ENCODE peak calls at places on chromosome 14, in five cellular contexts. L, M, P, S and D are unnamed samples.

GRCh38 chr14:71720978-71721624 is 211.1 kb upstream of the RGS6 start:
- DNase-seq in L (no peak), M (peak; percentile 60), P (no peak), S (no peak), D (no peak)

GRCh38 chr14:68283378-68284123 is 464.0 kb downstream of the RAD51B start:
- DNase-seq in L (no peak), M (peak; percentile 29), P (no peak), S (no peak), D (peak; percentile 93)

GRCh38 chr14:77590845-77591506 is 25.5 kb downstream of the SPTLC2 start:
- DNase-seq in L (no peak), M (no peak), P (no peak), S (no peak), D (no peak)

GRCh38 chr14:104816678-104816945 is 15.7 kb downstream of the ZBTB42 start:
- DNase-seq in L (no peak), M (no peak), P (no peak), S (no peak), D (no peak)

GRCh38 chr14:76654573-76654955 is 106.7 kb upstream of the VASH1 start:
- DNase-seq in L (no peak), M (no peak), P (no peak), S (no peak), D (no peak)

GRCh38 chr14:54747616-54748015 is 155.0 kb downstream of the GCH1 start:
- DNase-seq in L (no peak), M (no peak), P (no peak), S (no peak), D (no peak)

GRCh38 chr14:80523518-80524117 is 312.3 kb upstream of the DIO2 start:
- DNase-seq in L (no peak), M (no peak), P (no peak), S (no peak), D (no peak)

GRCh38 chr14:48125654-48126053 is 450.2 kb upstream of the MDGA2 start:
- DNase-seq in L (no peak), M (no peak), P (no peak), S (no peak), D (no peak)

GRCh38 chr14:85319998-85320397 is 209.9 kb upstream of the FLRT2 start:
- DNase-seq in L (no peak), M (no peak), P (no peak), S (no peak), D (no peak)

GRCh38 chr14:63323148-63323547 is 4.4 kb upstream of the GPHB5 start:
- DNase-seq in L (no peak), M (no peak), P (no peak), S (no peak), D (no peak)

GRCh38 chr14:103288076-103288766 is 45.8 kb upstream of the EIF5 start:
- DNase-seq in L (no peak), M (no peak), P (no peak), S (no peak), D (no peak)

GRCh38 chr14:55297611-55298323 is 26.5 kb downstream of the FBXO34 start:
- DNase-seq in L (peak; percentile 72), M (no peak), P (no peak), S (no peak), D (peak; percentile 71)

GRCh38 chr14:100660498-100661339 is 66.0 kb upstream of the DLK1 start:
- DNase-seq in L (no peak), M (peak; percentile 78), P (no peak), S (no peak), D (no peak)

GRCh38 chr14:39807271-39807670 is 375.0 kb upstream of the FBXO33 start:
- DNase-seq in L (no peak), M (no peak), P (no peak), S (no peak), D (no peak)

GRCh38 chr14:23122086-23122485 is 3.0 kb upstream of the CEBPE start:
- DNase-seq in L (no peak), M (no peak), P (no peak), S (no peak), D (no peak)

GRCh38 chr14:64704743-64705405 is 650 bp downstream of the PLEKHG3 start:
- DNase-seq in L (peak; percentile 57), M (no peak), P (peak; percentile 42), S (no peak), D (peak; percentile 72)

GRCh38 chr14:65864993-65865392 is 452.5 kb downstream of the FUT8 start:
- DNase-seq in L (no peak), M (no peak), P (no peak), S (no peak), D (no peak)

GRCh38 chr14:58625438-58625837 is 12.3 kb upstream of the DACT1 start:
- DNase-seq in L (no peak), M (no peak), P (no peak), S (no peak), D (no peak)

GRCh38 chr14:58628381-58628780 is 9.4 kb upstream of the DACT1 start:
- DNase-seq in L (no peak), M (no peak), P (no peak), S (no peak), D (no peak)

GRCh38 chr14:58631720-58632119 is 6.0 kb upstream of the DACT1 start:
- DNase-seq in L (no peak), M (no peak), P (no peak), S (no peak), D (no peak)

GRCh38 chr14:58626441-58626840 is 11.3 kb upstream of the DACT1 start:
- DNase-seq in L (no peak), M (no peak), P (no peak), S (no peak), D (no peak)

DNA sequence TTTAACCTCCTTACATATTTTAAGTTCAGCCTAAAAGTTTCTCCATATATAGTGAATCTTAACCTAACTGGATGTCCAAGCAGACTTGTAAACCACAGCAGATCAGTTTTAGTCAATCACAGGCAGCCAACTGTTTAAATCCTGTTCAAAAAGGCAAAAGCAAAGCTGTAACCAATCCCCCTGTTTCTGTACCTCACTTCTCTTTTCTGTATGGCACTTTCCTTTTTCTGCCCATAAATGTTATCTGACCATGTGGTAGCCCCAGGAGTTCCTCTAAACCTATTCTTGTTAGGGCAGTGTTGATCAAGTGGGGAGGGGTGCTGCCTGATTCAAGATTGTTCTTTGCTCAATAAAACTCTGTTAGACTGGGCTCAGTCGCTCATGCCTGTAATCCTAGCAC is 8.5 kb upstream of the DACT1 start:
- DNase-seq in L (no peak), M (no peak), P (no peak), S (no peak), D (no peak)
- TF ChIP-seq POLR2A in L (no peak), M (no peak), P (no peak), S (no peak), D (no peak)

GRCh38 chr14:21514341-21514740 is 3.2 kb upstream of the METTL3 start:
- DNase-seq in L (no peak), M (no peak), P (no peak), S (no peak), D (no peak)

GRCh38 chr14:21506557-21506956 is 4.6 kb downstream of the METTL3 start:
- DNase-seq in L (no peak), M (no peak), P (no peak), S (no peak), D (no peak)

GRCh38 chr14:21505009-21505553 is 6.1 kb downstream of the METTL3 start:
- DNase-seq in L (no peak), M (no peak), P (no peak), S (no peak), D (no peak)

GRCh38 chr14:21509432-21510143 is 1.6 kb downstream of the METTL3 start:
- DNase-seq in L (no peak), M (no peak), P (no peak), S (no peak), D (no peak)

DNA sequence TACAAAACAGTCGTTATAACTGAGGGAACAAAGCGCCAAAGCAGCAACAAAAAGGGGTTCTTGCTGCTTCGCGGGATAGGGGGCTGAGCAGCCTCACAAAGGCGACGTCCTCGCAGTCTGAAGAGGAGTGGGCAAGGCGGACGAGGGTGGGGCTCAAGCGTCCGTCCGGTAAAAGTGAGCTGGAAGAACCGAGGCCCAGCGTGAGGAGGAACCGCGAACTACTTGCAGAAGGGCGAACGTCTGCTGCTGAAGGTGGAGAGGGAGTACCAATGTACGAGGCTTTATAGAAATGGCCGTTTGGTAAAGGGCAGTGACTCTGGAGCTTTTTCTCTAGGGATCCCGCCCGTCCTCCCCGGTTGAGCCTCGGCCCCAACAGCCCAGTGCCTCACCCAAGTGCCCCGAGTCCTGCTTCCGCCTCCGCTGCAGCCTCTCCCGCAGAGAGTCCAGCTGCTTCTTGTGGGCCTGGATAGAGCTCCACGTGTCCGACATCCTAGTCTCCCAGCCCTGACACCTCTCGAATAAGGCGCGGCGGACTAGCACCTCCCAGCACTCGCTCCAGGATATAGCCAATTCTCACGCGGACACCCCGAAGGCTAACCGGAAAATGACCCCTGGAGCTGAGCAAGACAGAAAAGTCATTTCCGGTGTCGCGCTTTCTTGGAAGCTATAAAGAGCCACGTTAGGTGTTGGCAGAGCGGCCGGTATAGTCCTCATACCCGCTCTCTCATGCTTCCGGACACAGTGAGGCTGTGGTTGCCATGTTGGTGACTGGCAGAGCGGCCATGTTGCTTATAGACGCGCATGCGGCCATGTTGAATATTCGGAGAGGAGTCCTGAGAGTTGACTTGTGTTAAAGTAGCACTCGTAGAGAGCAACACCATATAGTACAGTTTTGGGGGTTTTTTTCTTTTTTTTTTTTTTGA is at the start of gene METTL3:
- DNase-seq in L (peak; percentile 98), M (peak; percentile 99), P (peak; percentile 99), S (peak; percentile 84), D (peak; percentile 93)
- TF ChIP-seq POLR2A in L (no peak), M (peak; percentile 66), P (no peak), S (peak; percentile 84), D (peak; percentile 14)

DNA sequence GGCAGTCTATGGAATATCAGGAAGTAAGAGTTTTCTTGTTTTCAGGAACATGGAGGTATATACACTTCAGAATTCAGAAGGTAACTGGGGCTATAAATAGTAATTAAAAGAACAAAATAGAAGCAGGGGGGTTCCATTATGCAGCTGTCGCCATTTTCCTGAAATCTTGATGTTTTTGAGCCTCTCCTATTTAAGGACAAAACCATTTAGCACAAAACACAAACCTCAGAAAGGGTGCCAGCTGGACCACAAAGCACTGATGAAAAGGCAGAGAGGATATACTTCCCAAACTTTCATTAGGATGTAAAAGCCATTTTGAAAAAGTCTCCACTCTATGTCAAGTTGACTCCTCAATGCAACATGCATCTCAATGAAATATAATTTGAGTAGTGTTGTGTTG is 54.2 kb upstream of the OR5AU1 start:
- DNase-seq in L (no peak), M (no peak), P (no peak), S (no peak), D (no peak)
- TF ChIP-seq POLR2A in L (no peak), M (no peak), P (no peak), S (no peak), D (no peak)

GRCh38 chr14:34554540-34555250 is 15.2 kb upstream of the EAPP start:
- DNase-seq in L (peak; percentile 24), M (peak; percentile 6), P (no peak), S (no peak), D (peak; percentile 14)
- TF ChIP-seq POLR2A in L (no peak), M (no peak), P (no peak), S (no peak), D (no peak)